ENCODE peak calls at places on chromosomes 4 and X, in seven cellular contexts. E is K562, W is GM12878, Y is H1, A is WTC11, N is HepG2, R is HCT116. P is an unnamed sample.

GRCh38 chrX:109184506-109185139 is 297.3 kb downstream of the GUCY2F start:
- DNase-seq in A (no peak), E (no peak), R (no peak), W (no peak), Y (no peak), N (no peak), P (no peak)

GRCh38 chrX:9464435-9465371 is at the start of gene TBL1X:
- DNase-seq in R (no peak), N (peak), A (peak), Y (peak), E (peak), W (no peak), P (peak)

GRCh38 chr4:2273657-2274319 is 11.9 kb upstream of the MXD4 start:
- DNase-seq in R (no peak), A (no peak), N (no peak), Y (no peak), W (no peak), E (peak), P (no peak)

GRCh38 chr4:16574981-16575380 is 323.5 kb downstream of the LDB2 start:
- DNase-seq in A (no peak), R (no peak), Y (no peak), N (no peak), W (no peak), E (no peak), P (no peak)

GRCh38 chr4:1629704-1630093 is 54.4 kb downstream of the FAM53A start:
- DNase-seq in E (no peak), N (no peak), R (no peak), A (no peak), W (no peak), Y (no peak), P (no peak)

GRCh38 chr4:130545171-130545570 is 1449.2 kb downstream of the C4orf33 start:
- DNase-seq in R (no peak), Y (no peak), A (no peak), W (no peak), E (no peak), N (no peak), P (no peak)

GRCh38 chr4:30912098-30912719 is 192.0 kb downstream of the PCDH7 start:
- DNase-seq in R (no peak), A (no peak), W (no peak), N (no peak), E (no peak), Y (no peak), P (no peak)

GRCh38 chr4:87555751-87556619 is 26.8 kb upstream of the SPARCL1 start:
- DNase-seq in W (no peak), R (no peak), E (no peak), Y (no peak), N (no peak), A (no peak), P (no peak)

GRCh38 chr4:94447754-94448411 is 3.9 kb upstream of the PDLIM5 start:
- DNase-seq in E (no peak), W (no peak), Y (no peak), R (no peak), N (no peak), A (no peak), P (no peak)

GRCh38 chrX:30513284-30513683 is 64.3 kb downstream of the TASL start:
- DNase-seq in N (peak), A (no peak), Y (no peak), W (no peak), E (peak), R (no peak), P (no peak)

GRCh38 chrX:124223524-124223923 is 108.9 kb upstream of the TEX13D start:
- DNase-seq in A (peak), Y (no peak), N (no peak), R (no peak), E (peak), W (no peak), P (peak)

GRCh38 chr4:48033825-48034413 is 17.3 kb downstream of the NIPAL1 start:
- DNase-seq in W (no peak), E (peak), Y (peak), A (peak), N (peak), R (peak), P (peak)

GRCh38 chrX:79080131-79080530 is 64.4 kb upstream of the GPR174 start:
- DNase-seq in Y (no peak), N (no peak), E (no peak), A (no peak), W (no peak), R (no peak), P (no peak)

DNA sequence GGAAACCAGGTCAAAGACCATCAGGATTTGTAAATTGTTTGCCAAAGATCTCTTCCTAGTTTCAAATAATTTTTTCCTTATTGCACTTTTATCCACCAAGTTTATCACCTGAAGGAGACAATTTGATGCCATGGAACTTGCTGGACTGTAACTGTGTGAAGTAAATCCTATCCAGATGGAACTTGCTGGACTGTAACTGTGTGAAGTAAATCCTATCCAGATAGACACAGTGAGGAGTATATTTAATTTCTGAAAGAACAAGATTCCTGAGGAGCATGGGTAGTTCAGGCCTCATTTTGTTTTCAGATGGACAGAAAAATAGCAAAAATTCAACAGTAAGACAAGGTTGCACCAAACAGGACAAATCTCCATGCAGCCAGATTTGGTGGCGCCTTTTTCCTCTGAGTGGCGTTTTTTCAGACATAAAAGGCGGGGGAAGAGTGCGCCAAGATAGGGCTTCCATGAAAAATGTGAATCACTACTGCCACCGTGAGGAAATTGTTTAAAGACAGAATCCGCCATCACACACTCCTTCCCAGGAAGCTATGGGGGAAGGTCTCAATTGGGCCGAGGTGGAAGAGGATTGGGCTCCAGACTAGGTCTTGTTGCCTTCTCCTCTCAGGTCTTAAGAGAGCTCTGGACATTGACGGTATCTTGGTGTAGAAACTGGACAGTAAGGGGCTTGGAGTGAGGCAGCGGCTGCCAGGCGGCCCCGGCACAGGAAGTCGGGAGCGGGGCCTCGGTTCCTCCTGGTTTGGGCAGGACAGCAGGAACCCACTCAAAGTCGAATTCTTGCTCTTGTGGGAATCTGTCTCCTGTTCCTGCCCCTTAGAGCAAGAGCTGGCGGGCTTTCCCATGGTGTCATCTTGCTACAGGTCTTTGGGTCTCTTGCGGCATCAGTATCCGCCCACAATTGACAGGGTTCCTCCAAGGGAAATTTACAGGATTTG is 234.7 kb downstream of the OR13H1 start:
- DNase-seq in A (no peak), W (peak), Y (no peak), N (no peak), E (no peak), R (no peak), P (peak)
- TF ChIP-seq SP1 in A (no peak), W (peak), Y (no peak), N (no peak), E (no peak), R (no peak), P (no peak)

GRCh38 chrX:17788956-17789562 is 51.8 kb downstream of the SCML1 start:
- DNase-seq in W (no peak), R (no peak), E (no peak), A (no peak), Y (no peak), N (no peak), P (no peak)

GRCh38 chrX:17787557-17787956 is 50.3 kb downstream of the SCML1 start:
- DNase-seq in Y (no peak), N (no peak), E (no peak), R (no peak), W (no peak), A (no peak), P (no peak)

GRCh38 chrX:17792842-17793241 is 55.5 kb downstream of the SCML1 start:
- DNase-seq in E (no peak), N (no peak), W (no peak), Y (no peak), R (no peak), A (no peak), P (no peak)

DNA sequence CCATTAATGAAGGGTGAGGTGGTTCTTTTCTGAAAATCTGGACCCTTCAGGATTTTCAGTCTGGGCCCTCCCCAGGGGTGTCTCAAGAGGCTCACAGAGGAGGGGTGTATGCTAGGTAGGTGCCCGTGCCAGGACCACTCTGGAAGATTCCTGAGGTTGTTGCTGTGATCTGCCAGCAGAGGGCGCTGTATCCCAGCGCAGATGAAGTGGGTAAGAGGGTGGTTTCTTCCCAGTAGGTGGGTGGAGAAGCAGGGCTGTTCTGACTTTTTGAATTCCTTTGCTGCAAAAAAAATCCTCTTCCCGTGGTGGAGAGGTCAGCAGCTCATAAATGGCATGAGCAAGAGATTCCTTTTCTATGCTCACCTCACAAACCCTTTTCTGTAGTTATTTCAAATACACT is 51.1 kb downstream of the SCML1 start:
- DNase-seq in N (peak), R (peak), E (peak), A (peak), W (no peak), Y (peak), P (peak)
- TF ChIP-seq SP1 in N (no peak), R (no peak), E (no peak), A (no peak), W (no peak), Y (no peak), P (no peak)

DNA sequence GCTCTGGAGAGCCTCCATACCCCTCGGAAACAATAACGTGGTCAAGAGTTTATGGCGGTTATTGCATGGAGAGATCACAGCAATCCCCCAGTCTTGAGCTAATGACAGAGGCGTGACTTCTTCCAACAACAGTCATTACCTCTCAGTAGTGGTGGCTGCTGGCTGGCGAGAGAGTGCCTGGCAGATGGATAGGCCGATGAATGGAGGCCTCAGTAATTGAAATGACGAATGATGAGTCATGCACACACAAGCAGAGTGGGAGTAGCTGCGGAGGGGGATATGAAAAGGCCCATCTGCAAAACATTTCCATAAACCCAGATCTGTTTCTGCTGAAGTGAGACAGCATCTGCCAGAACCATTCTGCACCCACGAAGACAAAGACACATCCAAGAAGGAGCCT is 155.1 kb downstream of the STK32B start:
- DNase-seq in Y (no peak), A (no peak), W (no peak), R (peak), E (no peak), N (no peak), P (no peak)
- TF ChIP-seq SP1 in Y (no peak), A (no peak), W (no peak), R (no peak), E (no peak), N (no peak), P (no peak)

DNA sequence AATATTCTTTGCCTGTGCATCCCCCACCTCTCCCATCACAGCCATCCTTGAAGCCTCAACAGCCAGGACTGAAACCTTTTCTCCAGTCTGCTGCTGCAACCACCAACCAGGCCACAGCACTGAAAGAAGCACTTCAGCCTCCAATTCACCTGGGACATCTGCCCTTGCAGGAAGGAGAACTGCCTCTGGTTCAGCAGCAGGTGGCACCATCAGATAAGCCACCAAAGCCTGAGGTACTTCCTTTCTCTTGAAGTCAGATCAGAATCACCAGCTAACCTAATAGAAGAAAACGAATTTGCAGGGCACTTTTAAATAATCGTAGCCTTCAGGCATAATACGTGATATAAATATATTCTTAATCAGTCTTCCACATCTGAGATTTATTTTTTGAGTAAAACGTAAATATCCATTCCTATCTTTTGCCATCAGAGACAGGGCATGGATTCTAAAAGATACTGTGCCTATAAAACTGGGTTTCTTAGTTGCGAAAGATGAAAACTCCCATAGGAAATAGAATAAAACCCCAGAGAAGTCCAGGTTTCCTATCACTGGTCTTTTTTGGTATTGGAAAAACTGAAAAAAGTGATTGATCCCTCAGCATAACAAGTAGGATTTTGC is 9.5 kb downstream of the AMBN start:
- DNase-seq in R (peak), E (peak), W (peak), A (peak), Y (peak), N (peak), P (peak)
- TF ChIP-seq SP1 in R (no peak), E (no peak), W (no peak), A (no peak), Y (no peak), N (no peak), P (no peak)

DNA sequence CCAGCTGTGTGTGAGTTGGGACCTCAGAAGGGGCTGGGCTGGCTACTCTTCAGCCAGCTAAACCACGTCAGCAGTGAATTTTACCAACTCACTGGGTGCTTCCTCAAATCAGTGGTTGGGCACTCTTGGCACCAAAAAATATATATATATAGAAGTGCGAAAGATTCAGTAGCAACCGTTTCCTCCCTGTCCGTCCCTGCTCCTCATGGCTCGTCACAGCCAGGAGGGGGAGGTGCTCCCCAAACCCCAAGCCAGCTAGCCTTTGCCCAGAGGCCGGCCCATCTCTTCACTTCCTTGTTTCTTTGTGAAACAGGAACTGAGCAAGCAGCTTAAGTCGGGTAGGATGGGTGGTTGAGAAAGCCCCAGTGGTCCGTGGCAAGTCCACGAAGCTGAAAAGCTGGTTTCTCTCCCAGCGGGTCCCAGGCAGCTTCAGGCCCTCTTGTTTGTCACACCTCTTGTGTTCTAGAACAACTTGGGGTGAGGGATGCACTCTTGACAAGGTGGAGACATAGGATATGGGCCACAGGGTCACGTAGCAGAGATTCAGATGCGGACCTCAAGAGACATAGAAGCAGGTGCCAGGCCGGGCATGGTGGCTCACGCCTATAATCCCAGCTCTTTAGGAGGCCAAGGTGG is 6.8 kb upstream of the SASH3 start:
- DNase-seq in E (no peak), A (no peak), W (peak), Y (no peak), R (no peak), N (no peak), P (no peak)
- TF ChIP-seq SP1 in E (no peak), A (no peak), W (no peak), Y (no peak), R (no peak), N (no peak), P (no peak)